ENCODE peak calls at places on chromosome 4, in six cellular contexts. One of them, this sample, is unnamed.
A peak's percentile ranks its signal among the peaks of the same experiment; 100 is the strongest.

GRCh38 chr4:65791807-65792308 is 121.6 kb upstream of the EPHA5 start:
- DNase-seq in IMR-90: no peak
- DNase-seq in aorta: no peak
- DNase-seq in heart right ventricle: no peak
- DNase-seq in lung: no peak
- DNase-seq in right lobe of liver: no peak
- DNase-seq in this sample: no peak

GRCh38 chr4:73844352-73844751 is 7.9 kb downstream of the CXCL6 start:
- DNase-seq in aorta: no peak
- DNase-seq in heart right ventricle: no peak
- DNase-seq in IMR-90: peak; percentile 66
- DNase-seq in right lobe of liver: no peak
- DNase-seq in lung: no peak
- DNase-seq in this sample: no peak

GRCh38 chr4:167826281-167826680 is 266.1 kb upstream of the ANXA10 start:
- DNase-seq in lung: no peak
- DNase-seq in IMR-90: no peak
- DNase-seq in aorta: no peak
- DNase-seq in heart right ventricle: no peak
- DNase-seq in right lobe of liver: no peak
- DNase-seq in this sample: no peak

GRCh38 chr4:118941149-118941548 is 52.5 kb downstream of the SYNPO2 start:
- DNase-seq in right lobe of liver: no peak
- DNase-seq in aorta: no peak
- DNase-seq in lung: no peak
- DNase-seq in IMR-90: peak; percentile 21
- DNase-seq in heart right ventricle: peak; percentile 51
- DNase-seq in this sample: no peak

GRCh38 chr4:189237340-189237739 is 703.3 kb upstream of the FRG1 start:
- DNase-seq in lung: no peak
- DNase-seq in aorta: no peak
- DNase-seq in heart right ventricle: no peak
- DNase-seq in IMR-90: no peak
- DNase-seq in right lobe of liver: no peak
- DNase-seq in this sample: no peak

GRCh38 chr4:132540797-132541196 is 608.3 kb upstream of the PCDH10 start:
- DNase-seq in lung: no peak
- DNase-seq in right lobe of liver: no peak
- DNase-seq in heart right ventricle: no peak
- DNase-seq in IMR-90: no peak
- DNase-seq in aorta: no peak
- DNase-seq in this sample: no peak

GRCh38 chr4:54658321-54659093 is 750 bp downstream of the KIT start:
- DNase-seq in right lobe of liver: peak; percentile 62
- DNase-seq in aorta: peak; percentile 85
- DNase-seq in IMR-90: peak; percentile 36
- DNase-seq in heart right ventricle: peak; percentile 47
- DNase-seq in lung: peak; percentile 36
- DNase-seq in this sample: no peak

GRCh38 chr4:88341227-88342192 is 37.1 kb upstream of the HERC6 start:
- DNase-seq in right lobe of liver: no peak
- DNase-seq in lung: no peak
- DNase-seq in aorta: no peak
- DNase-seq in heart right ventricle: peak; percentile 61
- DNase-seq in IMR-90: peak; percentile 95
- DNase-seq in this sample: no peak

GRCh38 chr4:134320048-134320447 is 118.5 kb upstream of the PABPC4L start:
- DNase-seq in heart right ventricle: no peak
- DNase-seq in right lobe of liver: no peak
- DNase-seq in lung: no peak
- DNase-seq in aorta: no peak
- DNase-seq in IMR-90: peak; percentile 0
- DNase-seq in this sample: no peak

GRCh38 chr4:150150545-150151156 is 72.4 kb downstream of the DCLK2 start:
- DNase-seq in aorta: no peak
- DNase-seq in heart right ventricle: peak; percentile 30
- DNase-seq in lung: no peak
- DNase-seq in right lobe of liver: no peak
- DNase-seq in IMR-90: no peak
- DNase-seq in this sample: no peak

GRCh38 chr4:26081795-26082498 is 167.9 kb downstream of the SMIM20 start:
- DNase-seq in right lobe of liver: no peak
- DNase-seq in IMR-90: peak; percentile 52
- DNase-seq in lung: no peak
- DNase-seq in heart right ventricle: no peak
- DNase-seq in aorta: no peak
- DNase-seq in this sample: no peak

GRCh38 chr4:152079543-152080293 is 318.9 kb upstream of the GATB start:
- DNase-seq in heart right ventricle: no peak
- DNase-seq in IMR-90: no peak
- DNase-seq in lung: no peak
- DNase-seq in aorta: no peak
- DNase-seq in right lobe of liver: no peak
- DNase-seq in this sample: peak; percentile 63

GRCh38 chr4:157075811-157076577 is at the start of gene GLRB:
- DNase-seq in IMR-90: peak; percentile 11
- DNase-seq in right lobe of liver: peak; percentile 58
- DNase-seq in aorta: peak; percentile 84
- DNase-seq in heart right ventricle: no peak
- DNase-seq in lung: no peak
- DNase-seq in this sample: no peak

GRCh38 chr4:123144626-123145025 is 222.2 kb upstream of the NUDT6 start:
- DNase-seq in heart right ventricle: no peak
- DNase-seq in IMR-90: no peak
- DNase-seq in lung: no peak
- DNase-seq in aorta: no peak
- DNase-seq in right lobe of liver: no peak
- DNase-seq in this sample: no peak

GRCh38 chr4:17316566-17316965 is 195.3 kb downstream of the QDPR start:
- DNase-seq in heart right ventricle: no peak
- DNase-seq in right lobe of liver: no peak
- DNase-seq in lung: no peak
- DNase-seq in IMR-90: peak; percentile 70
- DNase-seq in aorta: no peak
- DNase-seq in this sample: no peak

GRCh38 chr4:48022192-48022799 is 5.7 kb downstream of the NIPAL1 start:
- DNase-seq in heart right ventricle: no peak
- DNase-seq in right lobe of liver: no peak
- DNase-seq in IMR-90: peak; percentile 6
- DNase-seq in aorta: no peak
- DNase-seq in lung: no peak
- DNase-seq in this sample: no peak

GRCh38 chr4:48024522-48024921 is 8.0 kb downstream of the NIPAL1 start:
- DNase-seq in IMR-90: no peak
- DNase-seq in heart right ventricle: no peak
- DNase-seq in lung: no peak
- DNase-seq in aorta: no peak
- DNase-seq in right lobe of liver: no peak
- DNase-seq in this sample: no peak

GRCh38 chr4:48025005-48025404 is 8.4 kb downstream of the NIPAL1 start:
- DNase-seq in lung: no peak
- DNase-seq in aorta: no peak
- DNase-seq in right lobe of liver: no peak
- DNase-seq in IMR-90: peak; percentile 33
- DNase-seq in heart right ventricle: no peak
- DNase-seq in this sample: no peak

GRCh38 chr4:48018112-48018511 is 1.5 kb downstream of the NIPAL1 start:
- DNase-seq in aorta: no peak
- DNase-seq in lung: no peak
- DNase-seq in IMR-90: no peak
- DNase-seq in right lobe of liver: no peak
- DNase-seq in heart right ventricle: no peak
- DNase-seq in this sample: no peak

DNA sequence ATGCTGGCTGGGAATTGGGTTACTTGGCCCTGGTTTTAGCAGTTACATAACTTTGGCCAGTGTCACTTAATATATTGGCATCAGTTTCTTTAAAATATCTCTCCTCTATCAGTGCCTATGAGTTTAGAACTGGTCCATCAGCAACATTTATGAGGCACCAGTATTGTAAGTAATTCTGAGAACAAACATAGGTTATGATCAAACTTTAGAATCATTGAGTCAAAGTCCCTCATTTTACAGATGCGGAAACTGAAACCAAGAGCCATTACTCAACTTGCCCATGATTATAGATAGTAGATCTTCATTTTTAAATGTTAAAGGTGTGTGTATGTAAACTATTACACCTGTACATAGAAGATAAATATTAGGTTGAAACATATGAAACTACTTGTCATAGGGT is 4.5 kb downstream of the NIPAL1 start:
- DNase-seq in aorta: no peak
- DNase-seq in lung: no peak
- DNase-seq in heart right ventricle: no peak
- DNase-seq in IMR-90: no peak
- DNase-seq in right lobe of liver: no peak
- DNase-seq in this sample: no peak
- H3K27ac ChIP-seq in aorta: no peak overlapping the region
- H3K27ac ChIP-seq in lung: no peak overlapping the region
- H3K27ac ChIP-seq in heart right ventricle: no peak overlapping the region
- H3K27ac ChIP-seq in IMR-90: no peak overlapping the region
- H3K27ac ChIP-seq in right lobe of liver: no peak overlapping the region
- H3K27ac ChIP-seq in this sample: no peak overlapping the region

DNA sequence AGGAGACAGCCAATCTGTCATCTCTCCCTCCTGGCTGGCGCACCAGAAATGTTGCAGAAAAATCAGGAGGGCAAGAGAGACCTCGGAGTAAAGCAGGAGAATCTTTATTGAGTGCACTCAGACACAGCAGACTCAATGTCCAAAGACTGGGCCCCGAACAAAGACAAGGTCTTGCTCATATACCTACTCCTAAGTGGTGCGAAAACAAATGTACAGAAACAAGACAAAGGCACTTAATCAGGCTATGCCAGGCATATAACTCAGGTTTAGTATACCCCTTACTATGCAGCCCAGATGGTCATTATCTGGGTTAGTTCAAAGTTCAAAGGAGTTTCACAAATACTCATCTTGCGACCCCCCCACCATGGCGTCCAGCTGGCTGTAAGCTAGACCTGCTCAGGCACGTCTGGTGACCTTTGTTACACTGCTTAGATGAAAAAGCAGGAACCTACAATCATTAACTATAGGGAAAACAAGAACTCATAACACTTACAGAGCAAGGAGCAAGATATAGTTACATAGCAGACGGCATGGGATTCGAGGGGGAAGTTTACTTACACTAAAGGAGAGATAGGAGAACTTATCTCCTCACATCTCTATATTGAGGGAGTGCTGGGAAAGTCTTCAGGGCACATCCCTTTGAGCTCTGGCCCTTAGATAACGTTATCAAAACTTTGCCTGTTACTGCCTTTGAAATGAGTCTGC is 27.5 kb downstream of the SULT1E1 start:
- DNase-seq in heart right ventricle: no peak
- DNase-seq in lung: no peak
- DNase-seq in aorta: no peak
- DNase-seq in right lobe of liver: no peak
- DNase-seq in IMR-90: no peak
- DNase-seq in this sample: no peak
- H3K4me3 ChIP-seq in heart right ventricle: no peak overlapping the region
- H3K4me3 ChIP-seq in lung: no peak overlapping the region
- H3K4me3 ChIP-seq in aorta: no peak overlapping the region
- H3K4me3 ChIP-seq in right lobe of liver: no peak overlapping the region
- H3K4me3 ChIP-seq in IMR-90: no peak overlapping the region
- H3K4me3 ChIP-seq in this sample: no peak overlapping the region

GRCh38 chr4:6847134-6847533 is 62.5 kb upstream of the TBC1D14 start:
- DNase-seq in aorta: no peak
- DNase-seq in right lobe of liver: no peak
- DNase-seq in heart right ventricle: no peak
- DNase-seq in lung: no peak
- DNase-seq in IMR-90: no peak
- DNase-seq in this sample: no peak
- H3K4me1 ChIP-seq in aorta: peaks cover 4% of the 10 kb centered on the region
- H3K4me1 ChIP-seq in right lobe of liver: no peaks in the 10 kb centered on the region
- H3K4me1 ChIP-seq in heart right ventricle: peaks cover 23% of the 10 kb centered on the region
- H3K4me1 ChIP-seq in lung: no peaks in the 10 kb centered on the region
- H3K4me1 ChIP-seq in IMR-90: no peaks in the 10 kb centered on the region
- H3K4me1 ChIP-seq in this sample: no peaks in the 10 kb centered on the region

DNA sequence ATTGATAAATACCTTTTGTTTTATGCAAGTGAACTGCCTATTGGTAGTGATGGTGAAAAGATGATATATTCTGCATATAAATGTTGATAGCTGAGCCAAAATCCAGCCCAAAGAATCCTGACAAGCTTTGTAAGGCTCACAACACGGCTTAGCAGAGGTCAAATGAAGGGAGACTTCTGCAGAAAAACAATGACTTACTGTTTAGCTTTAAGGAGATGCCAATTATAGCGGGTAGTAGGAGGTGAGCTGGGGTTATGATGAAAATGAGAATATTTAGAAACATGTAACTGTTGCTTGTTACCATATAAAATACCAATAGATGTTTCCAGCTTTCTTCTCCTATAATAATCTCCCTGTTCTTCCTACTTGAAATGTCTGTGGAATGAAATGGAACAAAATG is 97.1 kb downstream of the AFF1 start:
- DNase-seq in right lobe of liver: no peak
- DNase-seq in lung: no peak
- DNase-seq in IMR-90: no peak
- DNase-seq in aorta: no peak
- DNase-seq in heart right ventricle: no peak
- DNase-seq in this sample: no peak
- H3K27ac ChIP-seq in right lobe of liver: no peak overlapping the region
- H3K27ac ChIP-seq in lung: peak overlapping the region; percentile 79
- H3K27ac ChIP-seq in IMR-90: no peak overlapping the region
- H3K27ac ChIP-seq in aorta: no peak overlapping the region
- H3K27ac ChIP-seq in heart right ventricle: peak overlapping the region; percentile 58
- H3K27ac ChIP-seq in this sample: peak overlapping the region; percentile 70